ENCODE peak calls at places on chromosomes 6 and 20, in ten cellular contexts. One of them, this sample, is unnamed.
A peak's percentile ranks its signal among the peaks of the same experiment; 100 is the strongest.

GRCh38 chr6:147053311-147053921 is 150.8 kb upstream of the STXBP5 start:
- DNase-seq in HCT116: no peak
- DNase-seq in A549: no peak
- DNase-seq in vagina: no peak
- DNase-seq in body of pancreas: no peak
- DNase-seq in IMR-90: no peak
- DNase-seq in lower leg skin: no peak
- DNase-seq in uterus: no peak
- DNase-seq in transverse colon: no peak
- DNase-seq in breast epithelium: no peak
- DNase-seq in this sample: no peak

GRCh38 chr6:33689879-33690278 is 21.6 kb downstream of the UQCC2 start:
- DNase-seq in IMR-90: no peak
- DNase-seq in HCT116: no peak
- DNase-seq in uterus: no peak
- DNase-seq in vagina: no peak
- DNase-seq in A549: no peak
- DNase-seq in transverse colon: no peak
- DNase-seq in breast epithelium: no peak
- DNase-seq in lower leg skin: no peak
- DNase-seq in body of pancreas: no peak
- DNase-seq in this sample: no peak

GRCh38 chr6:141610741-141611140 is 522.0 kb upstream of the GJE1 start:
- DNase-seq in HCT116: peak; percentile 10
- DNase-seq in vagina: no peak
- DNase-seq in breast epithelium: no peak
- DNase-seq in A549: peak; percentile 11
- DNase-seq in uterus: no peak
- DNase-seq in lower leg skin: no peak
- DNase-seq in IMR-90: peak; percentile 51
- DNase-seq in body of pancreas: no peak
- DNase-seq in transverse colon: no peak
- DNase-seq in this sample: peak; percentile 3

GRCh38 chr6:132020138-132020551 is 69.0 kb upstream of the CCN2 start:
- DNase-seq in uterus: peak; percentile 52
- DNase-seq in vagina: no peak
- DNase-seq in HCT116: no peak
- DNase-seq in transverse colon: no peak
- DNase-seq in IMR-90: peak; percentile 13
- DNase-seq in lower leg skin: peak; percentile 87
- DNase-seq in breast epithelium: peak; percentile 18
- DNase-seq in A549: no peak
- DNase-seq in body of pancreas: peak; percentile 12
- DNase-seq in this sample: no peak

GRCh38 chr6:9583946-9584345 is 830.9 kb downstream of the TFAP2A start:
- DNase-seq in uterus: no peak
- DNase-seq in IMR-90: no peak
- DNase-seq in lower leg skin: no peak
- DNase-seq in body of pancreas: no peak
- DNase-seq in A549: no peak
- DNase-seq in vagina: no peak
- DNase-seq in transverse colon: no peak
- DNase-seq in breast epithelium: no peak
- DNase-seq in HCT116: no peak
- DNase-seq in this sample: no peak

GRCh38 chr6:33294086-33294823 is 4.5 kb downstream of the RGL2 start:
- DNase-seq in vagina: no peak
- DNase-seq in uterus: no peak
- DNase-seq in A549: no peak
- DNase-seq in breast epithelium: no peak
- DNase-seq in transverse colon: no peak
- DNase-seq in HCT116: no peak
- DNase-seq in IMR-90: no peak
- DNase-seq in body of pancreas: no peak
- DNase-seq in lower leg skin: no peak
- DNase-seq in this sample: no peak

GRCh38 chr6:56637640-56638039 is 5.0 kb downstream of the DST start:
- DNase-seq in breast epithelium: no peak
- DNase-seq in vagina: no peak
- DNase-seq in A549: peak; percentile 68
- DNase-seq in transverse colon: no peak
- DNase-seq in body of pancreas: no peak
- DNase-seq in uterus: no peak
- DNase-seq in lower leg skin: no peak
- DNase-seq in IMR-90: peak; percentile 80
- DNase-seq in HCT116: peak; percentile 49
- DNase-seq in this sample: peak; percentile 47

GRCh38 chr20:50371878-50372769 is 138.1 kb upstream of the PTPN1 start:
- DNase-seq in IMR-90: peak; percentile 27
- DNase-seq in transverse colon: no peak
- DNase-seq in HCT116: no peak
- DNase-seq in breast epithelium: no peak
- DNase-seq in body of pancreas: no peak
- DNase-seq in A549: no peak
- DNase-seq in lower leg skin: no peak
- DNase-seq in uterus: no peak
- DNase-seq in vagina: no peak
- DNase-seq in this sample: no peak

GRCh38 chr6:160765412-160765811 is 63.4 kb downstream of the PLG start:
- DNase-seq in body of pancreas: no peak
- DNase-seq in vagina: no peak
- DNase-seq in breast epithelium: no peak
- DNase-seq in HCT116: no peak
- DNase-seq in lower leg skin: no peak
- DNase-seq in A549: no peak
- DNase-seq in IMR-90: no peak
- DNase-seq in transverse colon: no peak
- DNase-seq in uterus: no peak
- DNase-seq in this sample: no peak

GRCh38 chr6:87851674-87852260 is 149.7 kb upstream of the AKIRIN2 start:
- DNase-seq in vagina: no peak
- DNase-seq in transverse colon: no peak
- DNase-seq in uterus: no peak
- DNase-seq in lower leg skin: no peak
- DNase-seq in HCT116: no peak
- DNase-seq in body of pancreas: no peak
- DNase-seq in A549: no peak
- DNase-seq in breast epithelium: no peak
- DNase-seq in IMR-90: no peak
- DNase-seq in this sample: no peak

GRCh38 chr6:87848616-87849015 is 146.6 kb upstream of the AKIRIN2 start:
- DNase-seq in IMR-90: no peak
- DNase-seq in body of pancreas: peak; percentile 37
- DNase-seq in lower leg skin: no peak
- DNase-seq in A549: no peak
- DNase-seq in uterus: no peak
- DNase-seq in HCT116: no peak
- DNase-seq in breast epithelium: no peak
- DNase-seq in transverse colon: peak; percentile 31
- DNase-seq in vagina: no peak
- DNase-seq in this sample: no peak

GRCh38 chr6:87847830-87848210 is 145.8 kb upstream of the AKIRIN2 start:
- DNase-seq in vagina: no peak
- DNase-seq in body of pancreas: no peak
- DNase-seq in HCT116: no peak
- DNase-seq in transverse colon: no peak
- DNase-seq in uterus: no peak
- DNase-seq in breast epithelium: no peak
- DNase-seq in lower leg skin: no peak
- DNase-seq in IMR-90: no peak
- DNase-seq in A549: no peak
- DNase-seq in this sample: no peak

GRCh38 chr6:87846446-87846845 is 144.4 kb upstream of the AKIRIN2 start:
- DNase-seq in A549: no peak
- DNase-seq in IMR-90: no peak
- DNase-seq in transverse colon: no peak
- DNase-seq in uterus: no peak
- DNase-seq in lower leg skin: no peak
- DNase-seq in vagina: no peak
- DNase-seq in breast epithelium: no peak
- DNase-seq in HCT116: no peak
- DNase-seq in body of pancreas: no peak
- DNase-seq in this sample: no peak

DNA sequence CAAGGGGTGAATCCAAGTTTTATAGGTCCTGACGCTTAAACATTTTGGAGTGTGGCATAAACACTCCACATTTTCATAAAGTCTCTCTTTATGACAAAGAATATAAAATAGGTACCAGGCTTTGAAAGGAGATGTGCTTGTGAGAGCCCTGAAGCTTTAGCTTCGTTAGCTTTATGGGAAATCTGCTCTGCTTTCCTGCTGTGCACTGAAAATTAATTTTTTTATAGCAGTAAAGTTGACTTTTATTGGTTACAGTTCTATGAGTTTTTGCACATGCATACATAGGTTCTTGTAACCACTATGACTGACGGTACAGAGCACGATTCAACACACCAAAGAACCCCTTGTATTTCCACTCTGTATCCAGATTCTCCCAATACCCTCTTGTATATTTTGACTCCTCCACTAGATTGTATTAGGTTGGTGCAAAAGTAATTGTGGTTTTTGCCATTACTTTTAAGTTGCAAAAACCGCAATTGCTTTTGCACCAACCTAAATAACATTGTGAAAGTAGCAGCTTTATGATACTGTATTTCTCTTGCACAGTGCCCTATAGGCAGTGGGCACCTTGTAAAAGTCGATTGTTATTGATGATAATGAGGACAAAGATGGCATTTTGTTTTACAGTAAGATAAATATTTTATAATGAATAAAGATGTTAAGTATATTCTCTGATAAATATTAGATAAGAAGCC is 145.2 kb upstream of the AKIRIN2 start:
- DNase-seq in body of pancreas: no peak
- DNase-seq in uterus: no peak
- DNase-seq in vagina: no peak
- DNase-seq in lower leg skin: no peak
- DNase-seq in transverse colon: no peak
- DNase-seq in A549: no peak
- DNase-seq in IMR-90: no peak
- DNase-seq in breast epithelium: no peak
- DNase-seq in HCT116: no peak
- DNase-seq in this sample: no peak
- TF ChIP-seq POLR2A in body of pancreas: no peak
- TF ChIP-seq POLR2A in uterus: no peak
- TF ChIP-seq POLR2A in vagina: no peak
- TF ChIP-seq POLR2A in lower leg skin: no peak
- TF ChIP-seq POLR2A in transverse colon: no peak
- TF ChIP-seq POLR2A in A549: no peak
- TF ChIP-seq POLR2A in IMR-90: no peak
- TF ChIP-seq POLR2A in breast epithelium: no peak
- TF ChIP-seq POLR2A in HCT116: no peak
- TF ChIP-seq POLR2A in this sample: no peak

DNA sequence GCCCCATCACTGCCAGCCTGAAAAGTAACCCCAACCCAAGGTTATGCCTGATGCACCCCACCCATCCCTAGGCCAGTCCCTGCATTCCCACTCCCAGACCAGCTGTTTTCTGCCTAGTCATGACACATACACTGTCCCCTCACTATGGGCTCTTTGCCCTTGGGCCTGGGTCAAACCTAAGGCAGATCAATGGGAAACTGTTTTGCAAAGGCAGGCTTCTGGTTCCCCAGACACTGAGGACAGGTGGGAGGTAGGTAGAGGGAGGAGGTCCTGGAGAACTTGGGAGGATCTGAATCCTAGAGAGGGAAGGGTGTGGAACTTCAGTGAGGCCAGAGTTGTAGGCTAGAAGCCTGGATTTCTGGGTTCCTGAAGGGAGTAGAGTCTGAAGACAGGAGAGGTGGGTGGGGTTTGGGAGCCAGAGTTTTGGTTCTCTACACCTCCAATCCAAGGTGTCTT is 2.1 kb downstream of the CLIC1 start:
- DNase-seq in A549: no peak
- DNase-seq in lower leg skin: no peak
- DNase-seq in IMR-90: no peak
- DNase-seq in body of pancreas: no peak
- DNase-seq in vagina: no peak
- DNase-seq in transverse colon: no peak
- DNase-seq in breast epithelium: no peak
- DNase-seq in uterus: no peak
- DNase-seq in HCT116: no peak
- DNase-seq in this sample: no peak
- H3K4me3 ChIP-seq in A549: peak overlapping the region; percentile 70
- H3K4me3 ChIP-seq in lower leg skin: no peak overlapping the region
- H3K4me3 ChIP-seq in IMR-90: peak overlapping the region; percentile 81
- H3K4me3 ChIP-seq in body of pancreas: no peak overlapping the region
- H3K4me3 ChIP-seq in vagina: peak overlapping the region; percentile 82
- H3K4me3 ChIP-seq in transverse colon: peak overlapping the region; percentile 73
- H3K4me3 ChIP-seq in breast epithelium: peak overlapping the region; percentile 76
- H3K4me3 ChIP-seq in uterus: peak overlapping the region; percentile 63
- H3K4me3 ChIP-seq in HCT116: peak overlapping the region; percentile 74
- H3K4me3 ChIP-seq in this sample: peak overlapping the region; percentile 100

DNA sequence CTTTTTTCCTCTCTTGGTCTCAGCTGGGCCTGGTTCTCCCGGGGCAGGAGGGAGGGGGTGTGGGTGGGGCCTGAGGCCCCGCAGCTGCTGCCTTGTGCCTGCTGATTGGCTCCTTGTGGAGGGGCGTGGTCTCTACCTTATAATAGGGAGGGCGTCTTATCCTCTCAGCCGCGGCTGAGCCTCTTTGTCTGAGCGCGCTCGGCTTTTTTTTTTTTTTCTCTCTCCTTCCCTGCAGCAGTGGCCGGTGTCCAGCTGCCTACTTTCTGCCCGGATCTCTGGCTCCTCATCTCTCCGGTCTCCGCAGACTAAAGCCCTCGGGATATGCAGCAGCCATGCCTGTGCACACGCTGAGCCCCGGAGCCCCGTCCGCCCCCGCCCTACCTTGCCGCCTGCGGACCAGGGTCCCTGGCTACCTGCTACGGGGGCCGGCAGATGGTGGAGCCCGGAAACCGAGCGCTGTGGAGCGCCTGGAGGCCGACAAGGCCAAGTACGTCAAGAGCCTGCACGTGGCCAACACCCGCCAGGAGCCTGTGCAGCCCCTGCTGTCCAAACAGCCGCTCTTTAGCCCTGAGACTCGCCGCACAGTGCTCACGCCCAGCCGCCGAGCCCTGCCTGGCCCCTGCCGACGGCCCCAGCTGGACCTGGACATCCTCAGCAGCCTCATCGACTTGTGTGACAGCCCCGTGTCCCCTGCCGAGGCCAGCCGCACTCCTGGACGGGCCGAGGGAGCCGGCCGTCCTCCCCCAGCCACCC is 11.1 kb downstream of the FAM110A start:
- DNase-seq in breast epithelium: peak; percentile 92
- DNase-seq in vagina: no peak
- DNase-seq in A549: peak; percentile 70
- DNase-seq in HCT116: peak; percentile 56
- DNase-seq in lower leg skin: peak; percentile 96
- DNase-seq in IMR-90: peak; percentile 87
- DNase-seq in uterus: peak; percentile 91
- DNase-seq in body of pancreas: peak; percentile 89
- DNase-seq in transverse colon: peak; percentile 94
- DNase-seq in this sample: peak; percentile 81
- TF ChIP-seq CTCF in breast epithelium: no peak
- TF ChIP-seq CTCF in vagina: no peak
- TF ChIP-seq CTCF in A549: no peak
- TF ChIP-seq CTCF in HCT116: no peak
- TF ChIP-seq CTCF in lower leg skin: no peak
- TF ChIP-seq CTCF in IMR-90: no peak
- TF ChIP-seq CTCF in uterus: no peak
- TF ChIP-seq CTCF in body of pancreas: no peak
- TF ChIP-seq CTCF in transverse colon: no peak
- TF ChIP-seq CTCF in this sample: no peak

GRCh38 chr6:105994522-105995402 is 91.4 kb upstream of the PRDM1 start:
- DNase-seq in HCT116: peak; percentile 31
- DNase-seq in vagina: no peak
- DNase-seq in uterus: peak; percentile 67
- DNase-seq in body of pancreas: peak; percentile 43
- DNase-seq in transverse colon: peak; percentile 63
- DNase-seq in A549: peak; percentile 39
- DNase-seq in IMR-90: peak; percentile 78
- DNase-seq in breast epithelium: peak; percentile 49
- DNase-seq in lower leg skin: peak; percentile 94
- DNase-seq in this sample: peak; percentile 89
- TF ChIP-seq POLR2A in HCT116: no peak
- TF ChIP-seq POLR2A in vagina: no peak
- TF ChIP-seq POLR2A in uterus: peak; percentile 53
- TF ChIP-seq POLR2A in body of pancreas: peak; percentile 26
- TF ChIP-seq POLR2A in transverse colon: no peak
- TF ChIP-seq POLR2A in A549: no peak
- TF ChIP-seq POLR2A in IMR-90: no peak
- TF ChIP-seq POLR2A in breast epithelium: no peak
- TF ChIP-seq POLR2A in lower leg skin: no peak
- TF ChIP-seq POLR2A in this sample: peak; percentile 39

This sample was measured in NB4.